ENCODE peak calls at places on chromosomes 6 and 20, in ten cellular contexts. F, A, D, C, U, Z, J, N, H and E are unnamed samples.

GRCh38 chr6:22873531-22874136 is 304.3 kb downstream of the HDGFL1 start:
- DNase-seq in F (no peak), A (no peak), D (no peak), C (peak; percentile 55), U (no peak), Z (no peak), J (no peak), N (peak; percentile 62), H (no peak), E (no peak)

GRCh38 chr6:403659-404655 is 12.4 kb downstream of the IRF4 start:
- DNase-seq in F (no peak), A (peak; percentile 25), D (no peak), C (no peak), U (no peak), Z (no peak), J (peak; percentile 65), N (no peak), H (no peak), E (no peak)

GRCh38 chr6:101083533-101084172 is 202.5 kb upstream of the ASCC3 start:
- DNase-seq in F (no peak), A (no peak), D (peak; percentile 77), C (peak; percentile 8), U (no peak), Z (no peak), J (no peak), N (peak; percentile 82), H (no peak), E (no peak)

GRCh38 chr6:110408891-110409290 is 6.5 kb downstream of the DDO start:
- DNase-seq in F (no peak), A (no peak), D (no peak), C (peak; percentile 7), U (no peak), Z (no peak), J (no peak), N (no peak), H (no peak), E (no peak)

GRCh38 chr6:31462964-31463940 is 34.7 kb upstream of the MICB start:
- DNase-seq in F (peak; percentile 88), A (peak; percentile 84), D (no peak), C (peak; percentile 56), U (no peak), Z (peak; percentile 69), J (peak; percentile 86), N (peak; percentile 57), H (peak; percentile 70), E (peak; percentile 82)

GRCh38 chr6:165652766-165653165 is 10.3 kb downstream of the PDE10A start:
- DNase-seq in F (no peak), A (no peak), D (no peak), C (no peak), U (no peak), Z (no peak), J (no peak), N (no peak), H (no peak), E (no peak)

GRCh38 chr6:132887204-132887603 is 72.8 kb downstream of the RPS12 start:
- DNase-seq in F (no peak), A (no peak), D (no peak), C (no peak), U (no peak), Z (no peak), J (no peak), N (peak; percentile 31), H (no peak), E (no peak)

GRCh38 chr6:16276991-16277981 is 38.9 kb downstream of the GMPR start:
- DNase-seq in F (peak; percentile 89), A (no peak), D (peak; percentile 49), C (no peak), U (no peak), Z (no peak), J (peak; percentile 26), N (peak; percentile 79), H (no peak), E (no peak)

GRCh38 chr20:52984451-52984810 is 12.3 kb downstream of the TSHZ2 start:
- DNase-seq in F (no peak), A (no peak), D (no peak), C (no peak), U (no peak), Z (no peak), J (no peak), N (no peak), H (no peak), E (no peak)

GRCh38 chr20:22339091-22339881 is 245.1 kb downstream of the FOXA2 start:
- DNase-seq in F (no peak), A (no peak), D (peak; percentile 49), C (peak; percentile 75), U (peak; percentile 31), Z (no peak), J (peak; percentile 17), N (peak; percentile 78), H (peak; percentile 23), E (peak; percentile 16)

GRCh38 chr6:118709859-118710350 is 58.5 kb upstream of the CEP85L start:
- DNase-seq in F (no peak), A (peak; percentile 74), D (peak; percentile 44), C (no peak), U (no peak), Z (peak; percentile 34), J (peak; percentile 78), N (peak; percentile 81), H (peak; percentile 41), E (peak; percentile 56)

GRCh38 chr6:32517654-32518445 is 12.2 kb downstream of the HLA-DRB5 start:
- DNase-seq in F (no peak), A (no peak), D (no peak), C (no peak), U (no peak), Z (no peak), J (no peak), N (no peak), H (no peak), E (no peak)